ENCODE peak calls at places on chromosomes 5 and 9, in five cellular contexts. Q is activated T-cell treated with anti-CD3 and anti-CD28 coated beads for 1 hour; V is T-cell; Y is CD8-positive, alpha-beta memory T cell; E is IMR-90. Z is an unnamed sample.

GRCh38 chr9:125749287-125749935 is 2.2 kb downstream of the PBX3 start:
- DNase-seq in E (no peak), V (no peak), Y (no peak), Q (no peak), Z (no peak)

GRCh38 chr9:132032584-132032945 is 47.1 kb downstream of the MED27 start:
- DNase-seq in V (no peak), Q (no peak), E (no peak), Y (no peak), Z (peak)

GRCh38 chr5:68343421-68343826 is 127.9 kb downstream of the PIK3R1 start:
- DNase-seq in Y (no peak), E (peak), V (no peak), Q (no peak), Z (no peak)

GRCh38 chr5:4653475-4653874 is 486.7 kb upstream of the ADAMTS16 start:
- DNase-seq in Y (no peak), V (no peak), E (no peak), Q (no peak), Z (no peak)

GRCh38 chr9:6413365-6414263 is 615 bp downstream of the UHRF2 start:
- DNase-seq in V (peak), Y (peak), E (no peak), Q (peak), Z (peak)

GRCh38 chr5:72167790-72168189 is 60.5 kb downstream of the MAP1B start:
- DNase-seq in Q (no peak), Y (no peak), E (no peak), V (no peak), Z (no peak)

GRCh38 chr5:68231414-68232076 is 16.0 kb downstream of the PIK3R1 start:
- DNase-seq in Y (no peak), V (no peak), E (no peak), Q (no peak), Z (no peak)

GRCh38 chr5:37685211-37685610 is 154.6 kb downstream of the GDNF start:
- DNase-seq in V (no peak), Y (no peak), E (no peak), Q (no peak), Z (no peak)

GRCh38 chr5:168292783-168293696 is 1.6 kb downstream of the WWC1 start:
- DNase-seq in V (no peak), Y (no peak), Q (no peak), E (no peak), Z (no peak)

GRCh38 chr9:87910821-87911220 is 6.9 kb upstream of the SPATA31C1 start:
- DNase-seq in V (no peak), Y (no peak), Q (no peak), E (no peak), Z (no peak)

GRCh38 chr5:154756871-154757646 is 1.9 kb downstream of the LARP1 start:
- DNase-seq in E (peak), Q (peak), Y (peak), V (peak), Z (peak)